ENCODE peak calls at places on chromosomes 2 and 18, in ten cellular contexts. One of them, this sample, is unnamed.

GRCh38 chr18:36849288-36850011 is 20.5 kb downstream of the KIAA1328 start:
- DNase-seq in GM13977: no peak
- DNase-seq in substantia nigra: no peak
- DNase-seq in fibroblast of lung: peak; percentile 15
- DNase-seq in activated CD4-positive, alpha-beta T cell treated with anti-CD3 and anti-CD28 coated beads, Interleukin-2, amount 50 U/mL, for 24 hours: no peak
- DNase-seq in brain microvascular endothelial cell: peak; percentile 14
- DNase-seq in stimulated activated CD4-positive, alpha-beta T cell treated with anti-CD3 and anti-CD28 coated beads, Interleukin-2, amount 100 ng/mL, for 48 hours: no peak
- DNase-seq in M059J: peak; percentile 35
- DNase-seq in SHP77: no peak
- DNase-seq in GM20000: no peak
- DNase-seq in this sample: no peak

GRCh38 chr2:144154205-144154604 is 365.7 kb downstream of the ZEB2 start:
- DNase-seq in GM13977: no peak
- DNase-seq in substantia nigra: no peak
- DNase-seq in fibroblast of lung: peak; percentile 19
- DNase-seq in activated CD4-positive, alpha-beta T cell treated with anti-CD3 and anti-CD28 coated beads, Interleukin-2, amount 50 U/mL, for 24 hours: no peak
- DNase-seq in brain microvascular endothelial cell: no peak
- DNase-seq in stimulated activated CD4-positive, alpha-beta T cell treated with anti-CD3 and anti-CD28 coated beads, Interleukin-2, amount 100 ng/mL, for 48 hours: no peak
- DNase-seq in M059J: no peak
- DNase-seq in SHP77: no peak
- DNase-seq in GM20000: no peak
- DNase-seq in this sample: no peak

GRCh38 chr2:2573658-2574293 is 242.7 kb upstream of the MYT1L start:
- DNase-seq in GM13977: no peak
- DNase-seq in substantia nigra: no peak
- DNase-seq in fibroblast of lung: no peak
- DNase-seq in activated CD4-positive, alpha-beta T cell treated with anti-CD3 and anti-CD28 coated beads, Interleukin-2, amount 50 U/mL, for 24 hours: no peak
- DNase-seq in brain microvascular endothelial cell: no peak
- DNase-seq in stimulated activated CD4-positive, alpha-beta T cell treated with anti-CD3 and anti-CD28 coated beads, Interleukin-2, amount 100 ng/mL, for 48 hours: no peak
- DNase-seq in M059J: no peak
- DNase-seq in SHP77: no peak
- DNase-seq in GM20000: no peak
- DNase-seq in this sample: peak; percentile 34

GRCh38 chr2:205806126-205806905 is 124.0 kb downstream of the NRP2 start:
- DNase-seq in GM13977: no peak
- DNase-seq in substantia nigra: no peak
- DNase-seq in fibroblast of lung: no peak
- DNase-seq in activated CD4-positive, alpha-beta T cell treated with anti-CD3 and anti-CD28 coated beads, Interleukin-2, amount 50 U/mL, for 24 hours: no peak
- DNase-seq in brain microvascular endothelial cell: no peak
- DNase-seq in stimulated activated CD4-positive, alpha-beta T cell treated with anti-CD3 and anti-CD28 coated beads, Interleukin-2, amount 100 ng/mL, for 48 hours: no peak
- DNase-seq in M059J: no peak
- DNase-seq in SHP77: no peak
- DNase-seq in GM20000: no peak
- DNase-seq in this sample: no peak

GRCh38 chr2:159828736-159829135 is 30.7 kb upstream of the CD302 start:
- DNase-seq in GM13977: no peak
- DNase-seq in substantia nigra: no peak
- DNase-seq in fibroblast of lung: no peak
- DNase-seq in activated CD4-positive, alpha-beta T cell treated with anti-CD3 and anti-CD28 coated beads, Interleukin-2, amount 50 U/mL, for 24 hours: no peak
- DNase-seq in brain microvascular endothelial cell: no peak
- DNase-seq in stimulated activated CD4-positive, alpha-beta T cell treated with anti-CD3 and anti-CD28 coated beads, Interleukin-2, amount 100 ng/mL, for 48 hours: no peak
- DNase-seq in M059J: no peak
- DNase-seq in SHP77: no peak
- DNase-seq in GM20000: no peak
- DNase-seq in this sample: no peak

GRCh38 chr2:50746526-50746925 is 285.4 kb downstream of the NRXN1 start:
- DNase-seq in GM13977: peak; percentile 5
- DNase-seq in substantia nigra: no peak
- DNase-seq in fibroblast of lung: peak; percentile 1
- DNase-seq in activated CD4-positive, alpha-beta T cell treated with anti-CD3 and anti-CD28 coated beads, Interleukin-2, amount 50 U/mL, for 24 hours: no peak
- DNase-seq in brain microvascular endothelial cell: peak; percentile 49
- DNase-seq in stimulated activated CD4-positive, alpha-beta T cell treated with anti-CD3 and anti-CD28 coated beads, Interleukin-2, amount 100 ng/mL, for 48 hours: peak; percentile 0
- DNase-seq in M059J: no peak
- DNase-seq in SHP77: peak; percentile 18
- DNase-seq in GM20000: peak; percentile 7
- DNase-seq in this sample: peak; percentile 7

GRCh38 chr2:112621792-112622527 is 23.8 kb upstream of the SLC20A1 start:
- DNase-seq in GM13977: no peak
- DNase-seq in substantia nigra: no peak
- DNase-seq in fibroblast of lung: peak; percentile 87
- DNase-seq in activated CD4-positive, alpha-beta T cell treated with anti-CD3 and anti-CD28 coated beads, Interleukin-2, amount 50 U/mL, for 24 hours: no peak
- DNase-seq in brain microvascular endothelial cell: peak; percentile 65
- DNase-seq in stimulated activated CD4-positive, alpha-beta T cell treated with anti-CD3 and anti-CD28 coated beads, Interleukin-2, amount 100 ng/mL, for 48 hours: no peak
- DNase-seq in M059J: peak; percentile 85
- DNase-seq in SHP77: no peak
- DNase-seq in GM20000: no peak
- DNase-seq in this sample: no peak

GRCh38 chr2:144683955-144684354 is 164.0 kb upstream of the ZEB2 start:
- DNase-seq in GM13977: no peak
- DNase-seq in substantia nigra: no peak
- DNase-seq in fibroblast of lung: no peak
- DNase-seq in activated CD4-positive, alpha-beta T cell treated with anti-CD3 and anti-CD28 coated beads, Interleukin-2, amount 50 U/mL, for 24 hours: no peak
- DNase-seq in brain microvascular endothelial cell: no peak
- DNase-seq in stimulated activated CD4-positive, alpha-beta T cell treated with anti-CD3 and anti-CD28 coated beads, Interleukin-2, amount 100 ng/mL, for 48 hours: no peak
- DNase-seq in M059J: no peak
- DNase-seq in SHP77: no peak
- DNase-seq in GM20000: no peak
- DNase-seq in this sample: no peak

GRCh38 chr2:192885569-192886160 is 690.9 kb upstream of the TMEFF2 start:
- DNase-seq in GM13977: no peak
- DNase-seq in substantia nigra: no peak
- DNase-seq in fibroblast of lung: no peak
- DNase-seq in activated CD4-positive, alpha-beta T cell treated with anti-CD3 and anti-CD28 coated beads, Interleukin-2, amount 50 U/mL, for 24 hours: no peak
- DNase-seq in brain microvascular endothelial cell: no peak
- DNase-seq in stimulated activated CD4-positive, alpha-beta T cell treated with anti-CD3 and anti-CD28 coated beads, Interleukin-2, amount 100 ng/mL, for 48 hours: no peak
- DNase-seq in M059J: no peak
- DNase-seq in SHP77: peak; percentile 30
- DNase-seq in GM20000: no peak
- DNase-seq in this sample: peak; percentile 73

GRCh38 chr2:160062283-160063005 is at the start of gene PLA2R1:
- DNase-seq in GM13977: no peak
- DNase-seq in substantia nigra: no peak
- DNase-seq in fibroblast of lung: peak; percentile 20
- DNase-seq in activated CD4-positive, alpha-beta T cell treated with anti-CD3 and anti-CD28 coated beads, Interleukin-2, amount 50 U/mL, for 24 hours: no peak
- DNase-seq in brain microvascular endothelial cell: no peak
- DNase-seq in stimulated activated CD4-positive, alpha-beta T cell treated with anti-CD3 and anti-CD28 coated beads, Interleukin-2, amount 100 ng/mL, for 48 hours: no peak
- DNase-seq in M059J: no peak
- DNase-seq in SHP77: no peak
- DNase-seq in GM20000: no peak
- DNase-seq in this sample: no peak

GRCh38 chr18:77077836-77078456 is 54.6 kb downstream of the MBP start:
- DNase-seq in GM13977: no peak
- DNase-seq in substantia nigra: no peak
- DNase-seq in fibroblast of lung: peak; percentile 58
- DNase-seq in activated CD4-positive, alpha-beta T cell treated with anti-CD3 and anti-CD28 coated beads, Interleukin-2, amount 50 U/mL, for 24 hours: no peak
- DNase-seq in brain microvascular endothelial cell: peak; percentile 78
- DNase-seq in stimulated activated CD4-positive, alpha-beta T cell treated with anti-CD3 and anti-CD28 coated beads, Interleukin-2, amount 100 ng/mL, for 48 hours: no peak
- DNase-seq in M059J: no peak
- DNase-seq in SHP77: no peak
- DNase-seq in GM20000: no peak
- DNase-seq in this sample: no peak

GRCh38 chr18:26741041-26741440 is 124.5 kb downstream of the AQP4 start:
- DNase-seq in GM13977: no peak
- DNase-seq in substantia nigra: no peak
- DNase-seq in fibroblast of lung: peak; percentile 4
- DNase-seq in activated CD4-positive, alpha-beta T cell treated with anti-CD3 and anti-CD28 coated beads, Interleukin-2, amount 50 U/mL, for 24 hours: no peak
- DNase-seq in brain microvascular endothelial cell: no peak
- DNase-seq in stimulated activated CD4-positive, alpha-beta T cell treated with anti-CD3 and anti-CD28 coated beads, Interleukin-2, amount 100 ng/mL, for 48 hours: no peak
- DNase-seq in M059J: peak; percentile 66
- DNase-seq in SHP77: no peak
- DNase-seq in GM20000: no peak
- DNase-seq in this sample: no peak

GRCh38 chr2:200253631-200254030 is 52.9 kb upstream of the SPATS2L start:
- DNase-seq in GM13977: no peak
- DNase-seq in substantia nigra: no peak
- DNase-seq in fibroblast of lung: no peak
- DNase-seq in activated CD4-positive, alpha-beta T cell treated with anti-CD3 and anti-CD28 coated beads, Interleukin-2, amount 50 U/mL, for 24 hours: no peak
- DNase-seq in brain microvascular endothelial cell: peak; percentile 39
- DNase-seq in stimulated activated CD4-positive, alpha-beta T cell treated with anti-CD3 and anti-CD28 coated beads, Interleukin-2, amount 100 ng/mL, for 48 hours: no peak
- DNase-seq in M059J: peak; percentile 19
- DNase-seq in SHP77: no peak
- DNase-seq in GM20000: no peak
- DNase-seq in this sample: no peak

GRCh38 chr2:28602751-28603639 is 107.1 kb downstream of the PLB1 start:
- DNase-seq in GM13977: no peak
- DNase-seq in substantia nigra: no peak
- DNase-seq in fibroblast of lung: no peak
- DNase-seq in activated CD4-positive, alpha-beta T cell treated with anti-CD3 and anti-CD28 coated beads, Interleukin-2, amount 50 U/mL, for 24 hours: no peak
- DNase-seq in brain microvascular endothelial cell: no peak
- DNase-seq in stimulated activated CD4-positive, alpha-beta T cell treated with anti-CD3 and anti-CD28 coated beads, Interleukin-2, amount 100 ng/mL, for 48 hours: no peak
- DNase-seq in M059J: no peak
- DNase-seq in SHP77: no peak
- DNase-seq in GM20000: no peak
- DNase-seq in this sample: no peak

GRCh38 chr2:166060191-166060590 is 67.6 kb downstream of the SCN1A start:
- DNase-seq in GM13977: no peak
- DNase-seq in substantia nigra: no peak
- DNase-seq in fibroblast of lung: peak; percentile 9
- DNase-seq in activated CD4-positive, alpha-beta T cell treated with anti-CD3 and anti-CD28 coated beads, Interleukin-2, amount 50 U/mL, for 24 hours: no peak
- DNase-seq in brain microvascular endothelial cell: no peak
- DNase-seq in stimulated activated CD4-positive, alpha-beta T cell treated with anti-CD3 and anti-CD28 coated beads, Interleukin-2, amount 100 ng/mL, for 48 hours: no peak
- DNase-seq in M059J: no peak
- DNase-seq in SHP77: no peak
- DNase-seq in GM20000: no peak
- DNase-seq in this sample: no peak

GRCh38 chr2:109311771-109312170 is 182.8 kb downstream of the SH3RF3 start:
- DNase-seq in GM13977: no peak
- DNase-seq in substantia nigra: no peak
- DNase-seq in fibroblast of lung: no peak
- DNase-seq in activated CD4-positive, alpha-beta T cell treated with anti-CD3 and anti-CD28 coated beads, Interleukin-2, amount 50 U/mL, for 24 hours: no peak
- DNase-seq in brain microvascular endothelial cell: no peak
- DNase-seq in stimulated activated CD4-positive, alpha-beta T cell treated with anti-CD3 and anti-CD28 coated beads, Interleukin-2, amount 100 ng/mL, for 48 hours: no peak
- DNase-seq in M059J: no peak
- DNase-seq in SHP77: no peak
- DNase-seq in GM20000: no peak
- DNase-seq in this sample: no peak

GRCh38 chr2:120825370-120826259 is 89.9 kb downstream of the GLI2 start:
- DNase-seq in GM13977: no peak
- DNase-seq in substantia nigra: peak; percentile 64
- DNase-seq in fibroblast of lung: peak; percentile 98
- DNase-seq in activated CD4-positive, alpha-beta T cell treated with anti-CD3 and anti-CD28 coated beads, Interleukin-2, amount 50 U/mL, for 24 hours: no peak
- DNase-seq in brain microvascular endothelial cell: peak; percentile 54
- DNase-seq in stimulated activated CD4-positive, alpha-beta T cell treated with anti-CD3 and anti-CD28 coated beads, Interleukin-2, amount 100 ng/mL, for 48 hours: no peak
- DNase-seq in M059J: peak; percentile 60
- DNase-seq in SHP77: peak; percentile 40
- DNase-seq in GM20000: no peak
- DNase-seq in this sample: peak; percentile 54

GRCh38 chr2:47269316-47270232 is 114.5 kb upstream of the STPG4 start:
- DNase-seq in GM13977: no peak
- DNase-seq in substantia nigra: no peak
- DNase-seq in fibroblast of lung: peak; percentile 96
- DNase-seq in activated CD4-positive, alpha-beta T cell treated with anti-CD3 and anti-CD28 coated beads, Interleukin-2, amount 50 U/mL, for 24 hours: no peak
- DNase-seq in brain microvascular endothelial cell: peak; percentile 97
- DNase-seq in stimulated activated CD4-positive, alpha-beta T cell treated with anti-CD3 and anti-CD28 coated beads, Interleukin-2, amount 100 ng/mL, for 48 hours: no peak
- DNase-seq in M059J: peak; percentile 99
- DNase-seq in SHP77: no peak
- DNase-seq in GM20000: no peak
- DNase-seq in this sample: no peak

GRCh38 chr2:88690591-88691338 is 708 bp upstream of the RPIA start:
- DNase-seq in GM13977: peak; percentile 24
- DNase-seq in substantia nigra: no peak
- DNase-seq in fibroblast of lung: no peak
- DNase-seq in activated CD4-positive, alpha-beta T cell treated with anti-CD3 and anti-CD28 coated beads, Interleukin-2, amount 50 U/mL, for 24 hours: peak; percentile 45
- DNase-seq in brain microvascular endothelial cell: no peak
- DNase-seq in stimulated activated CD4-positive, alpha-beta T cell treated with anti-CD3 and anti-CD28 coated beads, Interleukin-2, amount 100 ng/mL, for 48 hours: peak; percentile 31
- DNase-seq in M059J: peak; percentile 25
- DNase-seq in SHP77: peak; percentile 24
- DNase-seq in GM20000: peak; percentile 38
- DNase-seq in this sample: peak; percentile 53

GRCh38 chr18:75204262-75204977 is 4.5 kb downstream of the PTGR3 start:
- DNase-seq in GM13977: peak; percentile 30
- DNase-seq in substantia nigra: no peak
- DNase-seq in fibroblast of lung: peak; percentile 62
- DNase-seq in activated CD4-positive, alpha-beta T cell treated with anti-CD3 and anti-CD28 coated beads, Interleukin-2, amount 50 U/mL, for 24 hours: no peak
- DNase-seq in brain microvascular endothelial cell: no peak
- DNase-seq in stimulated activated CD4-positive, alpha-beta T cell treated with anti-CD3 and anti-CD28 coated beads, Interleukin-2, amount 100 ng/mL, for 48 hours: no peak
- DNase-seq in M059J: no peak
- DNase-seq in SHP77: no peak
- DNase-seq in GM20000: peak; percentile 38
- DNase-seq in this sample: no peak

GRCh38 chr18:69659142-69659651 is 258.5 kb downstream of the DOK6 start:
- DNase-seq in GM13977: no peak
- DNase-seq in substantia nigra: no peak
- DNase-seq in fibroblast of lung: no peak
- DNase-seq in activated CD4-positive, alpha-beta T cell treated with anti-CD3 and anti-CD28 coated beads, Interleukin-2, amount 50 U/mL, for 24 hours: no peak
- DNase-seq in brain microvascular endothelial cell: no peak
- DNase-seq in stimulated activated CD4-positive, alpha-beta T cell treated with anti-CD3 and anti-CD28 coated beads, Interleukin-2, amount 100 ng/mL, for 48 hours: no peak
- DNase-seq in M059J: no peak
- DNase-seq in SHP77: peak; percentile 84
- DNase-seq in GM20000: no peak
- DNase-seq in this sample: peak; percentile 78

GRCh38 chr2:226995625-226996041 is 159.8 kb downstream of the RHBDD1 start:
- DNase-seq in GM13977: peak; percentile 30
- DNase-seq in substantia nigra: no peak
- DNase-seq in fibroblast of lung: peak; percentile 65
- DNase-seq in activated CD4-positive, alpha-beta T cell treated with anti-CD3 and anti-CD28 coated beads, Interleukin-2, amount 50 U/mL, for 24 hours: peak; percentile 25
- DNase-seq in brain microvascular endothelial cell: peak; percentile 86
- DNase-seq in stimulated activated CD4-positive, alpha-beta T cell treated with anti-CD3 and anti-CD28 coated beads, Interleukin-2, amount 100 ng/mL, for 48 hours: peak; percentile 35
- DNase-seq in M059J: peak; percentile 87
- DNase-seq in SHP77: peak; percentile 66
- DNase-seq in GM20000: peak; percentile 29
- DNase-seq in this sample: no peak

GRCh38 chr2:47076586-47077441 is 78.3 kb downstream of the STPG4 start:
- DNase-seq in GM13977: no peak
- DNase-seq in substantia nigra: no peak
- DNase-seq in fibroblast of lung: peak; percentile 91
- DNase-seq in activated CD4-positive, alpha-beta T cell treated with anti-CD3 and anti-CD28 coated beads, Interleukin-2, amount 50 U/mL, for 24 hours: no peak
- DNase-seq in brain microvascular endothelial cell: peak; percentile 98
- DNase-seq in stimulated activated CD4-positive, alpha-beta T cell treated with anti-CD3 and anti-CD28 coated beads, Interleukin-2, amount 100 ng/mL, for 48 hours: no peak
- DNase-seq in M059J: peak; percentile 99
- DNase-seq in SHP77: no peak
- DNase-seq in GM20000: no peak
- DNase-seq in this sample: no peak

GRCh38 chr2:10654069-10654468 is 35.7 kb downstream of the NOL10 start:
- DNase-seq in GM13977: peak; percentile 27
- DNase-seq in substantia nigra: no peak
- DNase-seq in fibroblast of lung: peak; percentile 19
- DNase-seq in activated CD4-positive, alpha-beta T cell treated with anti-CD3 and anti-CD28 coated beads, Interleukin-2, amount 50 U/mL, for 24 hours: peak; percentile 72
- DNase-seq in brain microvascular endothelial cell: no peak
- DNase-seq in stimulated activated CD4-positive, alpha-beta T cell treated with anti-CD3 and anti-CD28 coated beads, Interleukin-2, amount 100 ng/mL, for 48 hours: peak; percentile 35
- DNase-seq in M059J: peak; percentile 80
- DNase-seq in SHP77: no peak
- DNase-seq in GM20000: no peak
- DNase-seq in this sample: no peak

GRCh38 chr2:74919827-74920226 is 38.6 kb upstream of the POLE4 start:
- DNase-seq in GM13977: peak; percentile 81
- DNase-seq in substantia nigra: no peak
- DNase-seq in fibroblast of lung: peak; percentile 49
- DNase-seq in activated CD4-positive, alpha-beta T cell treated with anti-CD3 and anti-CD28 coated beads, Interleukin-2, amount 50 U/mL, for 24 hours: peak; percentile 55
- DNase-seq in brain microvascular endothelial cell: peak; percentile 27
- DNase-seq in stimulated activated CD4-positive, alpha-beta T cell treated with anti-CD3 and anti-CD28 coated beads, Interleukin-2, amount 100 ng/mL, for 48 hours: peak; percentile 70
- DNase-seq in M059J: peak; percentile 31
- DNase-seq in SHP77: peak; percentile 58
- DNase-seq in GM20000: peak; percentile 80
- DNase-seq in this sample: peak; percentile 75

GRCh38 chr2:182761903-182762302 is 45.8 kb downstream of the DNAJC10 start:
- DNase-seq in GM13977: no peak
- DNase-seq in substantia nigra: no peak
- DNase-seq in fibroblast of lung: peak; percentile 77
- DNase-seq in activated CD4-positive, alpha-beta T cell treated with anti-CD3 and anti-CD28 coated beads, Interleukin-2, amount 50 U/mL, for 24 hours: no peak
- DNase-seq in brain microvascular endothelial cell: peak; percentile 12
- DNase-seq in stimulated activated CD4-positive, alpha-beta T cell treated with anti-CD3 and anti-CD28 coated beads, Interleukin-2, amount 100 ng/mL, for 48 hours: no peak
- DNase-seq in M059J: peak; percentile 3
- DNase-seq in SHP77: no peak
- DNase-seq in GM20000: no peak
- DNase-seq in this sample: no peak

GRCh38 chr2:238831177-238831576 is 16.7 kb upstream of the TWIST2 start:
- DNase-seq in GM13977: no peak
- DNase-seq in substantia nigra: no peak
- DNase-seq in fibroblast of lung: no peak
- DNase-seq in activated CD4-positive, alpha-beta T cell treated with anti-CD3 and anti-CD28 coated beads, Interleukin-2, amount 50 U/mL, for 24 hours: no peak
- DNase-seq in brain microvascular endothelial cell: no peak
- DNase-seq in stimulated activated CD4-positive, alpha-beta T cell treated with anti-CD3 and anti-CD28 coated beads, Interleukin-2, amount 100 ng/mL, for 48 hours: no peak
- DNase-seq in M059J: no peak
- DNase-seq in SHP77: no peak
- DNase-seq in GM20000: no peak
- DNase-seq in this sample: no peak

GRCh38 chr2:234257859-234258561 is 207.5 kb downstream of the SPP2 start:
- DNase-seq in GM13977: no peak
- DNase-seq in substantia nigra: no peak
- DNase-seq in fibroblast of lung: peak; percentile 95
- DNase-seq in activated CD4-positive, alpha-beta T cell treated with anti-CD3 and anti-CD28 coated beads, Interleukin-2, amount 50 U/mL, for 24 hours: no peak
- DNase-seq in brain microvascular endothelial cell: peak; percentile 99
- DNase-seq in stimulated activated CD4-positive, alpha-beta T cell treated with anti-CD3 and anti-CD28 coated beads, Interleukin-2, amount 100 ng/mL, for 48 hours: no peak
- DNase-seq in M059J: peak; percentile 98
- DNase-seq in SHP77: peak; percentile 82
- DNase-seq in GM20000: no peak
- DNase-seq in this sample: peak; percentile 50

This sample was measured in NCI-H345.